ENCODE peak calls at places on chromosome 6, in eight cellular contexts. One of them, this sample, is unnamed.

GRCh38 chr6:133505680-133506079 is 264.5 kb downstream of the EYA4 start:
- DNase-seq in upper lobe of right lung: no peak
- DNase-seq in kidney: no peak
- DNase-seq in right lobe of liver: no peak
- DNase-seq in cardiac muscle cell: no peak
- DNase-seq in thoracic aorta: no peak
- DNase-seq in fibroblast of lung: no peak
- DNase-seq in GM12878: no peak
- DNase-seq in this sample: no peak

GRCh38 chr6:165906-166305 is 126.4 kb upstream of the DUSP22 start:
- DNase-seq in upper lobe of right lung: no peak
- DNase-seq in kidney: no peak
- DNase-seq in right lobe of liver: no peak
- DNase-seq in cardiac muscle cell: peak; percentile 18
- DNase-seq in thoracic aorta: no peak
- DNase-seq in fibroblast of lung: no peak
- DNase-seq in GM12878: no peak
- DNase-seq in this sample: no peak

GRCh38 chr6:105593805-105594231 is 190.9 kb upstream of the PREP start:
- DNase-seq in upper lobe of right lung: no peak
- DNase-seq in kidney: no peak
- DNase-seq in right lobe of liver: no peak
- DNase-seq in cardiac muscle cell: no peak
- DNase-seq in thoracic aorta: no peak
- DNase-seq in fibroblast of lung: peak; percentile 74
- DNase-seq in GM12878: no peak
- DNase-seq in this sample: no peak

GRCh38 chr6:111445786-111446395 is 37.1 kb downstream of the REV3L start:
- DNase-seq in upper lobe of right lung: no peak
- DNase-seq in kidney: no peak
- DNase-seq in right lobe of liver: no peak
- DNase-seq in cardiac muscle cell: peak; percentile 17
- DNase-seq in thoracic aorta: no peak
- DNase-seq in fibroblast of lung: no peak
- DNase-seq in GM12878: no peak
- DNase-seq in this sample: no peak

GRCh38 chr6:53302678-53303360 is 45.9 kb downstream of the ELOVL5 start:
- DNase-seq in upper lobe of right lung: no peak
- DNase-seq in kidney: no peak
- DNase-seq in right lobe of liver: no peak
- DNase-seq in cardiac muscle cell: peak; percentile 90
- DNase-seq in thoracic aorta: no peak
- DNase-seq in fibroblast of lung: peak; percentile 97
- DNase-seq in GM12878: no peak
- DNase-seq in this sample: peak; percentile 93

GRCh38 chr6:126696921-126697693 is 357.2 kb downstream of the CENPW start:
- DNase-seq in upper lobe of right lung: no peak
- DNase-seq in kidney: no peak
- DNase-seq in right lobe of liver: peak; percentile 51
- DNase-seq in cardiac muscle cell: no peak
- DNase-seq in thoracic aorta: no peak
- DNase-seq in fibroblast of lung: no peak
- DNase-seq in GM12878: no peak
- DNase-seq in this sample: no peak

GRCh38 chr6:110414669-110415296 is 592 bp downstream of the DDO start:
- DNase-seq in upper lobe of right lung: peak; percentile 73
- DNase-seq in kidney: no peak
- DNase-seq in right lobe of liver: no peak
- DNase-seq in cardiac muscle cell: no peak
- DNase-seq in thoracic aorta: no peak
- DNase-seq in fibroblast of lung: no peak
- DNase-seq in GM12878: no peak
- DNase-seq in this sample: no peak

GRCh38 chr6:35534396-35535170 is 21.9 kb upstream of the TULP1 start:
- DNase-seq in upper lobe of right lung: no peak
- DNase-seq in kidney: peak; percentile 14
- DNase-seq in right lobe of liver: no peak
- DNase-seq in cardiac muscle cell: peak; percentile 30
- DNase-seq in thoracic aorta: no peak
- DNase-seq in fibroblast of lung: no peak
- DNase-seq in GM12878: no peak
- DNase-seq in this sample: no peak

GRCh38 chr6:3747100-3747737 is 4.3 kb downstream of the PXDC1 start:
- DNase-seq in upper lobe of right lung: no peak
- DNase-seq in kidney: peak; percentile 50
- DNase-seq in right lobe of liver: no peak
- DNase-seq in cardiac muscle cell: no peak
- DNase-seq in thoracic aorta: no peak
- DNase-seq in fibroblast of lung: no peak
- DNase-seq in GM12878: no peak
- DNase-seq in this sample: peak; percentile 34

GRCh38 chr6:3746119-3746691 is 5.3 kb downstream of the PXDC1 start:
- DNase-seq in upper lobe of right lung: no peak
- DNase-seq in kidney: peak; percentile 67
- DNase-seq in right lobe of liver: no peak
- DNase-seq in cardiac muscle cell: no peak
- DNase-seq in thoracic aorta: no peak
- DNase-seq in fibroblast of lung: no peak
- DNase-seq in GM12878: peak; percentile 37
- DNase-seq in this sample: peak; percentile 58

GRCh38 chr6:3745566-3746118 is 5.9 kb downstream of the PXDC1 start:
- DNase-seq in upper lobe of right lung: no peak
- DNase-seq in kidney: no peak
- DNase-seq in right lobe of liver: no peak
- DNase-seq in cardiac muscle cell: no peak
- DNase-seq in thoracic aorta: no peak
- DNase-seq in fibroblast of lung: no peak
- DNase-seq in GM12878: no peak
- DNase-seq in this sample: peak; percentile 62

GRCh38 chr6:3748208-3748701 is 3.3 kb downstream of the PXDC1 start:
- DNase-seq in upper lobe of right lung: no peak
- DNase-seq in kidney: peak; percentile 64
- DNase-seq in right lobe of liver: no peak
- DNase-seq in cardiac muscle cell: peak; percentile 75
- DNase-seq in thoracic aorta: peak; percentile 69
- DNase-seq in fibroblast of lung: peak; percentile 79
- DNase-seq in GM12878: no peak
- DNase-seq in this sample: peak; percentile 100

GRCh38 chr6:3746696-3747095 is 4.8 kb downstream of the PXDC1 start:
- DNase-seq in upper lobe of right lung: no peak
- DNase-seq in kidney: no peak
- DNase-seq in right lobe of liver: no peak
- DNase-seq in cardiac muscle cell: no peak
- DNase-seq in thoracic aorta: no peak
- DNase-seq in fibroblast of lung: no peak
- DNase-seq in GM12878: no peak
- DNase-seq in this sample: peak; percentile 78
- H3K4me1 ChIP-seq in upper lobe of right lung: peaks cover 65% of the 10 kb centered on the region
- H3K4me1 ChIP-seq in kidney: peaks cover 24% of the 10 kb centered on the region
- H3K4me1 ChIP-seq in right lobe of liver: peaks cover 76% of the 10 kb centered on the region
- H3K4me1 ChIP-seq in cardiac muscle cell: peaks cover 9% of the 10 kb centered on the region
- H3K4me1 ChIP-seq in thoracic aorta: peaks cover 49% of the 10 kb centered on the region
- H3K4me1 ChIP-seq in fibroblast of lung: peaks cover 16% of the 10 kb centered on the region
- H3K4me1 ChIP-seq in GM12878: peaks cover 8% of the 10 kb centered on the region
- H3K4me1 ChIP-seq in this sample: peaks cover 78% of the 10 kb centered on the region

DNA sequence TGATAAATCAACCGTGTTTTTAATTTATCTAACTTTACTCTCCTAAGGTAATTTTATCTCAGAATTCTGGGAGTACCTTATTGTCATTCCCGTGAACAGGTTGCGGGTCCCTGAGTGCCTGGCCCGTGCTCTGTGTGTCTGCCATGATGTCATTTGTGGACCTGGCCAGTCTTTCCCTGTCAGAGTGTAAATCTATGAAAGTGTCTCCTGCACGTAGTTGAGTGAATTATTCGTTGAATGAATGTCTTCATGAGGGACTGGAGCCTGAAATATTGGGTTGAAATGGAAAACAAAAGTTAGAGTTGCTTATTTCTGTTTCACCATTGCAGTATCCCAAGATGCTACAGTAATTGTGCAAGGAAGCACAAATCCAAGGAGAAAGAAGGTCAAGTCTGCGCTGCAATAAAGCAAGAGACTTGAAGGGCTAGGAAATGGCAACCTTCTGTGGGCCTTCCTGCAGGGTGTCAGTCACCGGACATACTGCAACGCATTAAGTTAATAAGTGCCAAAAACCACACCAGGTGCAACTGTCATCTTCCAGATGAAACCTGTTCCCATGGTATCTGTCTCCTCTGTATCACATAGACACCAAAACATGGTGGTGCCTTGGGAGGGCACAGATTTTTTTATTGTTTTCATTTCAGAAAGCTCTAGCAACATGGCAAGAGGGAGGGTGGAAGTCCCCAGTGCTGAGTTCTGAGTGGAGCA is 135.5 kb downstream of the ZDHHC14 start:
- DNase-seq in upper lobe of right lung: no peak
- DNase-seq in kidney: no peak
- DNase-seq in right lobe of liver: no peak
- DNase-seq in cardiac muscle cell: no peak
- DNase-seq in thoracic aorta: no peak
- DNase-seq in fibroblast of lung: no peak
- DNase-seq in GM12878: no peak
- DNase-seq in this sample: no peak
- H3K4me3 ChIP-seq in upper lobe of right lung: no peak overlapping the region
- H3K4me3 ChIP-seq in kidney: no peak overlapping the region
- H3K4me3 ChIP-seq in right lobe of liver: no peak overlapping the region
- H3K4me3 ChIP-seq in cardiac muscle cell: no peak overlapping the region
- H3K4me3 ChIP-seq in thoracic aorta: no peak overlapping the region
- H3K4me3 ChIP-seq in fibroblast of lung: no peak overlapping the region
- H3K4me3 ChIP-seq in GM12878: no peak overlapping the region
- H3K4me3 ChIP-seq in this sample: no peak overlapping the region

GRCh38 chr6:4281341-4282293 is 146.2 kb upstream of the ECI2 start:
- DNase-seq in upper lobe of right lung: peak; percentile 76
- DNase-seq in kidney: peak; percentile 77
- DNase-seq in right lobe of liver: no peak
- DNase-seq in cardiac muscle cell: peak; percentile 29
- DNase-seq in thoracic aorta: no peak
- DNase-seq in fibroblast of lung: peak; percentile 78
- DNase-seq in GM12878: peak; percentile 53
- DNase-seq in this sample: peak; percentile 77
- TF ChIP-seq CTCF in upper lobe of right lung: peak; percentile 46
- TF ChIP-seq CTCF in kidney: peak; percentile 32
- TF ChIP-seq CTCF in right lobe of liver: no peak
- TF ChIP-seq CTCF in cardiac muscle cell: peak; percentile 20
- TF ChIP-seq CTCF in thoracic aorta: peak; percentile 8
- TF ChIP-seq CTCF in fibroblast of lung: no peak
- TF ChIP-seq CTCF in GM12878: peak; percentile 51
- TF ChIP-seq CTCF in this sample: no peak

GRCh38 chr6:39206250-39206721 is 23.0 kb downstream of the KCNK5 start:
- DNase-seq in upper lobe of right lung: peak; percentile 81
- DNase-seq in kidney: peak; percentile 84
- DNase-seq in right lobe of liver: peak; percentile 94
- DNase-seq in cardiac muscle cell: no peak
- DNase-seq in thoracic aorta: no peak
- DNase-seq in fibroblast of lung: no peak
- DNase-seq in GM12878: no peak
- DNase-seq in this sample: no peak

GRCh38 chr6:39209360-39209811 is 19.9 kb downstream of the KCNK5 start:
- DNase-seq in upper lobe of right lung: no peak
- DNase-seq in kidney: no peak
- DNase-seq in right lobe of liver: peak; percentile 46
- DNase-seq in cardiac muscle cell: peak; percentile 8
- DNase-seq in thoracic aorta: no peak
- DNase-seq in fibroblast of lung: no peak
- DNase-seq in GM12878: no peak
- DNase-seq in this sample: no peak

GRCh38 chr6:39208233-39208720 is 21.0 kb downstream of the KCNK5 start:
- DNase-seq in upper lobe of right lung: no peak
- DNase-seq in kidney: no peak
- DNase-seq in right lobe of liver: no peak
- DNase-seq in cardiac muscle cell: no peak
- DNase-seq in thoracic aorta: no peak
- DNase-seq in fibroblast of lung: no peak
- DNase-seq in GM12878: no peak
- DNase-seq in this sample: no peak

GRCh38 chr6:39209908-39210307 is 19.4 kb downstream of the KCNK5 start:
- DNase-seq in upper lobe of right lung: no peak
- DNase-seq in kidney: no peak
- DNase-seq in right lobe of liver: no peak
- DNase-seq in cardiac muscle cell: no peak
- DNase-seq in thoracic aorta: no peak
- DNase-seq in fibroblast of lung: no peak
- DNase-seq in GM12878: no peak
- DNase-seq in this sample: peak; percentile 71

DNA sequence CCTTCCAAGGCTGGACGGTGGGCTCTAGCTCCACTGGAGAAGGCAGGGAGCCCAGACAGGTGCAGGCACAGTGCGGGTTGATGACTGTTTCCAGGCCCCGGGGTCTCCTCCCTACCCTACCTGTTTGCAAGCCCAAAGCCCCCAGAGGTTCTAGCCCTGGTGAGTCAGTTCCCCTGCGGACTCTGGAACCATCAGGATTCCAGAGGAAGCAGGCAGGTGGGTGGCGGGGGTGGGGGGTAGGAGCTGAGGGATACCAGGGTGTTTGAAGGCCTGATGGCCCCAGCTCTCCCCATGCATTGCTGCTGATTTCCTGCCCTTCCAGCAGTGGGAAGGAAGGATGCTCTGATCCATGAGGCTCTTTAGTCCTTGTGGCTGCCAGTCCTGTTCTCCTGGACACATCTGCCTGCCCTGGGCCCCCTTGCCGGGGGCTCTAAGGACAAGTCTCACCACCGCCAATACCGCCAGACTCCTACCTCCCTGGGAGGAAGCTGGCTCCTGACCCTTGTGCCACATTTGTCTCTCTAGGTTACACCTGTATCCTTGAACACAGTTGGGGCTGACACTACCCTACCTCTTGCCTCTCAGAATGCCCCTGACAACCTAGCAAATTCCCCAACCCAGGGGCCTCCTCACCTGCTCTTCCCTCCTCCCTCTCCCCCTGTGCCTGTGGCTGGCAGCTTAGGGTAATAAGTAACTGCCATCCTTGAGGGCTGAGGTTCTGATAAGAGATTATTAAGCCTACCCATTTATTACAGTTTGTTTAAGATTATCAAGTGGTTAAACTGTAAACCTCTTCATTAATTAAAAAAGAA is 21.6 kb downstream of the KCNK5 start:
- DNase-seq in upper lobe of right lung: no peak
- DNase-seq in kidney: no peak
- DNase-seq in right lobe of liver: no peak
- DNase-seq in cardiac muscle cell: no peak
- DNase-seq in thoracic aorta: no peak
- DNase-seq in fibroblast of lung: no peak
- DNase-seq in GM12878: no peak
- DNase-seq in this sample: no peak
- H3K4me1 ChIP-seq in upper lobe of right lung: peaks cover 66% of the 10 kb centered on the region
- H3K4me1 ChIP-seq in kidney: peaks cover 85% of the 10 kb centered on the region
- H3K4me1 ChIP-seq in right lobe of liver: peaks cover 94% of the 10 kb centered on the region
- H3K4me1 ChIP-seq in cardiac muscle cell: peaks cover 2% of the 10 kb centered on the region
- H3K4me1 ChIP-seq in thoracic aorta: no peaks in the 10 kb centered on the region
- H3K4me1 ChIP-seq in fibroblast of lung: no peaks in the 10 kb centered on the region
- H3K4me1 ChIP-seq in GM12878: peaks cover 7% of the 10 kb centered on the region
- H3K4me1 ChIP-seq in this sample: no peaks in the 10 kb centered on the region

This sample was measured in osteoblast.